ENCODE peak calls at places on chromosomes 5 and 9, in four cellular contexts. N is PC-3, H is cardiac muscle cell, A is AG09309. I is an unnamed sample.
A peak's percentile ranks its signal among the peaks of the same experiment; 100 is the strongest.

GRCh38 chr5:142171270-142171669 is 62.7 kb downstream of the NDFIP1 start:
- DNase-seq in N (no peak), H (no peak), A (no peak), I (no peak)

GRCh38 chr9:12859704-12860251 is 85.0 kb downstream of the LURAP1L start:
- DNase-seq in N (peak; percentile 90), H (peak; percentile 83), A (peak; percentile 82), I (peak; percentile 70)

GRCh38 chr5:67215592-67216471 is 19.2 kb upstream of the CD180 start:
- DNase-seq in N (no peak), H (peak; percentile 80), A (no peak), I (no peak)

GRCh38 chr9:33136721-33137120 is 30.4 kb downstream of the B4GALT1 start:
- DNase-seq in N (no peak), H (no peak), A (no peak), I (no peak)

GRCh38 chr9:125121156-125121555 is 22.2 kb downstream of the SCAI start:
- DNase-seq in N (peak; percentile 38), H (no peak), A (no peak), I (no peak)

GRCh38 chr9:121906074-121906520 is 187.0 kb downstream of the TTLL11 start:
- DNase-seq in N (no peak), H (no peak), A (peak; percentile 43), I (no peak)

GRCh38 chr5:146007270-146007669 is 70.9 kb downstream of the SH3RF2 start:
- DNase-seq in N (peak; percentile 22), H (no peak), A (no peak), I (no peak)

GRCh38 chr9:89226076-89226475 is 47.5 kb upstream of the SHC3 start:
- DNase-seq in N (no peak), H (peak; percentile 67), A (no peak), I (no peak)

GRCh38 chr5:134273642-134274361 is 47.9 kb upstream of the PPP2CA start:
- DNase-seq in N (no peak), H (no peak), A (no peak), I (no peak)

GRCh38 chr9:78713746-78714405 is 417.0 kb downstream of the PSAT1 start:
- DNase-seq in N (no peak), H (no peak), A (peak; percentile 58), I (no peak)

GRCh38 chr5:68659876-68660275 is 433.9 kb upstream of the SLC30A5 start:
- DNase-seq in N (peak; percentile 4), H (no peak), A (no peak), I (no peak)

GRCh38 chr5:68047035-68047434 is 168.5 kb upstream of the PIK3R1 start:
- DNase-seq in N (no peak), H (peak; percentile 50), A (peak; percentile 73), I (peak; percentile 64)

GRCh38 chr5:87347841-87348240 is 64.9 kb downstream of the CCNH start:
- DNase-seq in N (no peak), H (no peak), A (no peak), I (no peak)

GRCh38 chr9:72473474-72474241 is 47.8 kb upstream of the TMC1 start:
- DNase-seq in N (peak; percentile 15), H (no peak), A (no peak), I (peak; percentile 33)

GRCh38 chr5:16937023-16937379 is 913 bp upstream of the MYO10 start:
- DNase-seq in N (peak; percentile 92), H (no peak), A (no peak), I (no peak)

GRCh38 chr5:16935271-16936149 is 578 bp downstream of the MYO10 start:
- DNase-seq in N (peak; percentile 75), H (no peak), A (no peak), I (no peak)

GRCh38 chr5:16937503-16938161 is 1.5 kb upstream of the MYO10 start:
- DNase-seq in N (no peak), H (no peak), A (no peak), I (no peak)

GRCh38 chr5:16934669-16935068 is 1.4 kb downstream of the MYO10 start:
- DNase-seq in N (peak; percentile 68), H (no peak), A (no peak), I (no peak)

GRCh38 chr5:16936150-16937022 is at the start of gene MYO10:
- DNase-seq in N (peak; percentile 89), H (peak; percentile 90), A (peak; percentile 33), I (peak; percentile 48)
- H3K4me3 ChIP-seq in N (peak within 1 kb of the TSS; percentile 76), H (peak within 1 kb of the TSS; percentile 78), A (peak within 1 kb of the TSS; percentile 95), I (peak within 1 kb of the TSS; percentile 84)

GRCh38 chr5:71978216-71978615 is 129.1 kb upstream of the MAP1B start:
- DNase-seq in N (no peak), H (no peak), A (no peak), I (no peak)

GRCh38 chr5:71986101-71986500 is 121.2 kb upstream of the MAP1B start:
- DNase-seq in N (no peak), H (no peak), A (no peak), I (no peak)

GRCh38 chr5:71988808-71989207 is 118.5 kb upstream of the MAP1B start:
- DNase-seq in N (no peak), H (no peak), A (no peak), I (no peak)

GRCh38 chr5:71982717-71983395 is 124.4 kb upstream of the MAP1B start:
- DNase-seq in N (no peak), H (no peak), A (no peak), I (no peak)
- H3K4me3 ChIP-seq in N (no peak overlapping the region), H (no peak overlapping the region), A (no peak overlapping the region), I (no peak overlapping the region)

DNA sequence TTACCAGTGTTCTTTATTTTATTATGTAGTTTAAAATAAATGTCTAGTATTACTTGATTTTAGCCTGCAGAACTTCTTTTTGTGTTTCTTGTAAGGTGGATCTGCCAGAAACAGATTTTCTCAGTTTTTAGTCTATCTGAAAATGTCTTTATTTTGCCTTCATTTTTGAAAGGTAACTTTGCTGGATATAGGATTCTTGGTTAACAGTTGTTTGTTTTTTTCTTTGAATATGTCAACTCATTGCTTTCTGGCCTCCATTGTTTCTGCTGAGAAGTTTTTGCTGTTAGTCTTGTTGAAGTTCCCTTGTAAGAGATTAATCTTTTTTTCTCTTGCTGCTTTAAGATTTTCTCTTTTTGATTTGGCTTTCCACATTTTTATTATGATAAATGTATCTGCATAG is 75.5 kb downstream of the MTREX start:
- DNase-seq in N (no peak), H (no peak), A (no peak), I (no peak)
- H3K4me3 ChIP-seq in N (no peak overlapping the region), H (no peak overlapping the region), A (no peak overlapping the region), I (no peak overlapping the region)

DNA sequence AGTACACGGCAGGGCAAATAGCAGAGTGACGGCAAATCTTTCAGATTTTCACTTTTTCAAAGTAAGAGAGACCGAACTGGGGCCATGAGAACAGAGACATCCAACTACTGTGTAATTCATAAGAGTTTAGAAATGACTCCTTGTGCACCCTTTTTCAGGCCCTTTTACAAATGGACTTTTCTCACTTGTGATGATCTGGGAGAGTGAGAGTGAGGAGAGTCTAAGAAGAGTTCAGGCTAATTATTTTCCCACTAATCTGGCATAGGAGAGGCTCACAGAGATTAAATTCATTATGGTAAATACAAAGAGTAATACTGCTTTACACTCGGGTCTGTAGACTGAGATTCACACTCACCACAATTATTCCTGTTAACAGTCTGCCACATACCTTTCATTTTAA is 880 bp upstream of the CCNG1 start:
- DNase-seq in N (no peak), H (no peak), A (no peak), I (no peak)
- H3K4me3 ChIP-seq in N (peak overlapping the region; percentile 98), H (peak overlapping the region; percentile 21), A (no peak overlapping the region), I (no peak overlapping the region)

DNA sequence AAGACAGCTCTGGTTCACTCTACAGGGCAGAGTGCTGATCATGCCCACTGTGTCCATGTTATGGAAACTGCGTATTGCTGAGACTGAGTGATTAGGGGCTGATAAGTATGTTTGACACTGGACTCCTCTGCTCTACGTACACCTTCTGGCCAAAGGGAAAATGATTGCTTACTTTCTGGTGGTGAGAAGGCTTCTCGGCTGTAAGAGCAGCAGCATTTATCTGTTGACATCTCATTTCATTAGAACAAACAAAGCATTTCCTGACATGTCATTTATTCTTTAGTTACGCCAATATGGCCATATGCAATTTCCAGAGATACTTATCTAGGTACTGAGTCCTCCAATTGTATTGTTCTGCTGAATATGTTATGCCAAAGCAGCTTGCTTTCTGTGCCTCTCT is 5.6 kb downstream of the FAXDC2 start:
- DNase-seq in N (no peak), H (no peak), A (no peak), I (no peak)
- H3K4me3 ChIP-seq in N (no peak overlapping the region), H (no peak overlapping the region), A (no peak overlapping the region), I (no peak overlapping the region)

GRCh38 chr5:3593771-3594513 is 1.7 kb upstream of the IRX1 start:
- DNase-seq in N (no peak), H (no peak), A (no peak), I (no peak)
- H3K4me3 ChIP-seq in N (no peak overlapping the region), H (peak overlapping the region; percentile 65), A (no peak overlapping the region), I (no peak overlapping the region)

DNA sequence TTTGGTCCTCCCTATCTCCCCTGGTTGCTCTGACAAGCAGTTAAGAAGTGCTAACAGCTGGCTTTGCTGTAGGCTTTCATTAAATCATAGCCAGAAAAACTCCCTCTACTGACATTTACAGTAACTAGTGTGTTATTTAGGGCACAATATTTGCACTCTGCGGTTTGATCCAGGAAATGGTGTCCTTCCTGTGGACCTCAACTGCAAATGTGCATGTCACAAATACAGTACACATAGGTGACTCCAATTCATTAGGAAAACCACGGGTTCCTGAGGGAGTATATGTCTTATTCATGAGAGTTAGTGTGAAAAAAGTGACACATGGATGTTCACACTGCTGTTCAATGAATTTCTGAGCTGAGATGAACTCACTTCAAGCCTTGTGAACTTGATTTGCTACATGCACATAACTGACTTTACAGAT is 281.6 kb downstream of the EFNA5 start:
- DNase-seq in N (peak; percentile 87), H (peak; percentile 75), A (no peak), I (no peak)
- H3K4me3 ChIP-seq in N (peak overlapping the region; percentile 44), H (no peak overlapping the region), A (no peak overlapping the region), I (no peak overlapping the region)